ENCODE peak calls at places on chromosome 7, in six cellular contexts. B is stomach, Z is right lobe of liver, H is neuronal stem cell, S is lower lobe of right lung, E is HepG2. D is an unnamed sample. For H3K4me1, the result is how much of the 10 kb centered on the place peaks cover.

GRCh38 chr7:28389504-28390385 is 22.6 kb upstream of the CREB5 start:
- DNase-seq in B (no peak), Z (no peak), H (peak), S (no peak), E (peak), D (no peak)

GRCh38 chr7:106285051-106285800 is 443 bp upstream of the NAMPT start:
- DNase-seq in B (peak), Z (peak), H (peak), S (peak), E (peak), D (peak)

GRCh38 chr7:157767466-157767865 is 430.7 kb downstream of the DNAJB6 start:
- DNase-seq in B (no peak), Z (peak), H (no peak), S (peak), E (no peak), D (no peak)

GRCh38 chr7:133386204-133386603 is 133.3 kb downstream of the EXOC4 start:
- DNase-seq in B (no peak), Z (no peak), H (no peak), S (no peak), E (no peak), D (no peak)

GRCh38 chr7:42768037-42768436 is 143.8 kb downstream of the C7orf25 start:
- DNase-seq in B (no peak), Z (no peak), H (no peak), S (no peak), E (no peak), D (no peak)

GRCh38 chr7:151565541-151565940 is 45.8 kb upstream of the RHEB start:
- DNase-seq in B (no peak), Z (no peak), H (no peak), S (no peak), E (no peak), D (no peak)

GRCh38 chr7:1665721-1666250 is 4.3 kb upstream of the ELFN1 start:
- DNase-seq in B (no peak), Z (peak), H (peak), S (peak), E (no peak), D (peak)

GRCh38 chr7:110448918-110449317 is 642.0 kb upstream of the LRRN3 start:
- DNase-seq in B (no peak), Z (no peak), H (no peak), S (no peak), E (no peak), D (no peak)

GRCh38 chr7:77413861-77414424 is 2.2 kb downstream of the GSAP start:
- DNase-seq in B (no peak), Z (no peak), H (no peak), S (no peak), E (no peak), D (no peak)

GRCh38 chr7:104453190-104453589 is 124.8 kb downstream of the LHFPL3 start:
- DNase-seq in B (no peak), Z (no peak), H (no peak), S (no peak), E (no peak), D (no peak)

GRCh38 chr7:158311791-158312190 is 275.8 kb downstream of the PTPRN2 start:
- DNase-seq in B (no peak), Z (no peak), H (no peak), S (no peak), E (no peak), D (no peak)

GRCh38 chr7:100711369-100711768 is 5.4 kb downstream of the POP7 start:
- DNase-seq in B (no peak), Z (no peak), H (no peak), S (no peak), E (no peak), D (no peak)

GRCh38 chr7:81690251-81690650 is 79.6 kb downstream of the HGF start:
- DNase-seq in B (no peak), Z (no peak), H (no peak), S (no peak), E (no peak), D (no peak)

GRCh38 chr7:3688842-3689241 is 387.8 kb downstream of the SDK1 start:
- DNase-seq in B (no peak), Z (no peak), H (no peak), S (no peak), E (no peak), D (no peak)

GRCh38 chr7:124765401-124766352 is at the start of gene GPR37:
- DNase-seq in B (peak), Z (peak), H (peak), S (peak), E (no peak), D (peak)

GRCh38 chr7:88789480-88790064 is 6.0 kb downstream of the TEX47 start:
- DNase-seq in B (no peak), Z (no peak), H (no peak), S (no peak), E (no peak), D (no peak)

GRCh38 chr7:146129296-146129695 is 12.7 kb downstream of the CNTNAP2 start:
- DNase-seq in B (no peak), Z (no peak), H (no peak), S (no peak), E (no peak), D (no peak)

GRCh38 chr7:116540743-116541142 is 15.9 kb downstream of the CAV1 start:
- DNase-seq in B (no peak), Z (no peak), H (no peak), S (no peak), E (peak), D (no peak)

GRCh38 chr7:105016083-105017075 is 2.4 kb downstream of the KMT2E start:
- DNase-seq in B (no peak), Z (no peak), H (no peak), S (no peak), E (no peak), D (no peak)

GRCh38 chr7:44706788-44707557 is 41.7 kb upstream of the ZMIZ2 start:
- DNase-seq in B (no peak), Z (no peak), H (no peak), S (no peak), E (no peak), D (no peak)

GRCh38 chr7:134701272-134701671 is 54.6 kb downstream of the BPGM start:
- DNase-seq in B (no peak), Z (no peak), H (no peak), S (no peak), E (peak), D (no peak)

GRCh38 chr7:213324-213993 is 21.1 kb downstream of the FAM20C start:
- DNase-seq in B (no peak), Z (no peak), H (no peak), S (no peak), E (no peak), D (no peak)

GRCh38 chr7:2893411-2893861 is 49.3 kb upstream of the GNA12 start:
- DNase-seq in B (no peak), Z (no peak), H (no peak), S (no peak), E (no peak), D (no peak)

GRCh38 chr7:73437091-73437490 is 3.5 kb downstream of the FZD9 start:
- DNase-seq in B (no peak), Z (no peak), H (no peak), S (no peak), E (no peak), D (no peak)

GRCh38 chr7:83201355-83201754 is 38.7 kb upstream of the PCLO start:
- DNase-seq in B (no peak), Z (no peak), H (no peak), S (no peak), E (no peak), D (no peak)

GRCh38 chr7:42913591-42913990 is 1.7 kb upstream of the C7orf25 start:
- DNase-seq in B (no peak), Z (no peak), H (no peak), S (no peak), E (no peak), D (no peak)

GRCh38 chr7:83701744-83702143 is 52.8 kb upstream of the SEMA3E start:
- DNase-seq in B (no peak), Z (no peak), H (no peak), S (no peak), E (no peak), D (no peak)

GRCh38 chr7:148501707-148502139 is 88.8 kb upstream of the C7orf33 start:
- DNase-seq in B (peak), Z (no peak), H (no peak), S (no peak), E (no peak), D (no peak)

GRCh38 chr7:35754741-35755140 is 46.1 kb upstream of the SEPTIN7 start:
- DNase-seq in B (no peak), Z (no peak), H (no peak), S (no peak), E (no peak), D (no peak)

GRCh38 chr7:112334366-112334765 is 115.9 kb upstream of the IFRD1 start:
- DNase-seq in B (no peak), Z (no peak), H (no peak), S (no peak), E (no peak), D (no peak)

GRCh38 chr7:109154748-109155147 is 585.1 kb downstream of the DNAJB9 start:
- DNase-seq in B (no peak), Z (no peak), H (no peak), S (no peak), E (no peak), D (no peak)

GRCh38 chr7:17298840-17299476 is 506 bp downstream of the AHR start:
- DNase-seq in B (peak), Z (peak), H (peak), S (peak), E (no peak), D (peak)

GRCh38 chr7:2785071-2785500 is 59.0 kb downstream of the GNA12 start:
- DNase-seq in B (no peak), Z (no peak), H (no peak), S (no peak), E (no peak), D (no peak)

GRCh38 chr7:105581066-105581811 is at the start of gene EFCAB10:
- DNase-seq in B (peak), Z (peak), H (peak), S (peak), E (peak), D (no peak)

GRCh38 chr7:151060416-151061234 is 1.2 kb downstream of the SLC4A2 start:
- DNase-seq in B (peak), Z (no peak), H (peak), S (no peak), E (peak), D (no peak)

GRCh38 chr7:92621026-92621540 is 30.9 kb upstream of the FAM133B start:
- DNase-seq in B (peak), Z (no peak), H (peak), S (no peak), E (peak), D (peak)
- H3K4me1 ChIP-seq in B (under half), Z (under half), H (under half), S (under half), E (under half), D (under half)

GRCh38 chr7:5636446-5636835 is 145.0 kb downstream of the RNF216 start:
- DNase-seq in B (no peak), Z (no peak), H (no peak), S (no peak), E (peak), D (no peak)

GRCh38 chr7:5633161-5634106 is 148.0 kb downstream of the RNF216 start:
- DNase-seq in B (no peak), Z (no peak), H (no peak), S (no peak), E (no peak), D (no peak)

GRCh38 chr7:5635461-5636445 is 145.7 kb downstream of the RNF216 start:
- DNase-seq in B (no peak), Z (no peak), H (no peak), S (no peak), E (peak), D (no peak)

GRCh38 chr7:5631752-5632151 is 149.7 kb downstream of the RNF216 start:
- DNase-seq in B (no peak), Z (no peak), H (no peak), S (no peak), E (no peak), D (no peak)

GRCh38 chr7:5634107-5634950 is 147.1 kb downstream of the RNF216 start:
- DNase-seq in B (no peak), Z (peak), H (no peak), S (no peak), E (no peak), D (no peak)
- H3K4me3 ChIP-seq in B (no peak), Z (no peak), H (no peak), S (peak), E (no peak), D (no peak)

GRCh38 chr7:55545496-55545895 is 26.8 kb downstream of the VOPP1 start:
- DNase-seq in B (no peak), Z (no peak), H (no peak), S (no peak), E (no peak), D (no peak)
- H3K4me1 ChIP-seq in B (under half), Z (under half), H (under half), S (under half), E (under half), D (under half)

GRCh38 chr7:15685358-15686181 is 913 bp downstream of the MEOX2 start:
- DNase-seq in B (no peak), Z (peak), H (peak), S (peak), E (no peak), D (no peak)

GRCh38 chr7:15686209-15686956 is at the start of gene MEOX2:
- DNase-seq in B (no peak), Z (peak), H (peak), S (peak), E (no peak), D (no peak)

GRCh38 chr7:15684834-15685233 is 1.6 kb downstream of the MEOX2 start:
- DNase-seq in B (no peak), Z (no peak), H (peak), S (no peak), E (no peak), D (no peak)

GRCh38 chr7:15686957-15687644 is 618 bp upstream of the MEOX2 start:
- DNase-seq in B (no peak), Z (no peak), H (peak), S (no peak), E (no peak), D (no peak)

GRCh38 chr7:15687645-15688025 is 1.2 kb upstream of the MEOX2 start:
- DNase-seq in B (no peak), Z (no peak), H (peak), S (no peak), E (no peak), D (no peak)
- H3K4me3 ChIP-seq in B (peak), Z (peak), H (no peak), S (peak), E (no peak), D (no peak)